ENCODE peak calls at places on chromosome 5, in four cellular contexts. C is CD14-positive monocyte, J is kidney, K is astrocyte of the spinal cord. E is an unnamed sample.

GRCh38 chr5:141135030-141135717 is at the start of gene PCDHB5:
- DNase-seq in C (no peak), J (no peak), K (peak), E (no peak)

GRCh38 chr5:23042231-23042630 is 189.1 kb upstream of the CDH12 start:
- DNase-seq in C (no peak), J (no peak), K (no peak), E (no peak)

GRCh38 chr5:107455111-107455544 is 215.6 kb downstream of the EFNA5 start:
- DNase-seq in C (no peak), J (no peak), K (peak), E (no peak)

GRCh38 chr5:148660346-148660660 is 6.0 kb upstream of the HTR4 start:
- DNase-seq in C (no peak), J (no peak), K (no peak), E (no peak)

GRCh38 chr5:13664377-13664776 is 280.1 kb downstream of the DNAH5 start:
- DNase-seq in C (no peak), J (no peak), K (peak), E (no peak)

GRCh38 chr5:128536861-128537305 is 1.2 kb downstream of the FBN2 start:
- DNase-seq in C (no peak), J (peak), K (no peak), E (peak)

GRCh38 chr5:177966839-177967167 is 29.2 kb downstream of the PROP1 start:
- DNase-seq in C (no peak), J (no peak), K (no peak), E (no peak)

GRCh38 chr5:132771559-132771998 is 5.5 kb downstream of the SEPTIN8 start:
- DNase-seq in C (no peak), J (no peak), K (peak), E (peak)

GRCh38 chr5:29162297-29162696 is 2031.2 kb upstream of the CDH6 start:
- DNase-seq in C (no peak), J (no peak), K (no peak), E (no peak)

GRCh38 chr5:72921886-72922285 is 34.0 kb upstream of the FCHO2 start:
- DNase-seq in C (no peak), J (no peak), K (no peak), E (no peak)

GRCh38 chr5:66655395-66656324 is 59.5 kb downstream of the MAST4 start:
- DNase-seq in C (no peak), J (no peak), K (peak), E (no peak)

GRCh38 chr5:108481355-108481931 is 99.5 kb upstream of the FBXL17 start:
- DNase-seq in C (no peak), J (no peak), K (peak), E (no peak)

GRCh38 chr5:166551384-166551783 is 1740.1 kb upstream of the WWC1 start:
- DNase-seq in C (no peak), J (no peak), K (no peak), E (no peak)

GRCh38 chr5:160339406-160340140 is 27.2 kb upstream of the CCNJL start:
- DNase-seq in C (no peak), J (no peak), K (no peak), E (no peak)

GRCh38 chr5:61139094-61139873 is 23.0 kb downstream of the SMIM15 start:
- DNase-seq in C (no peak), J (no peak), K (no peak), E (no peak)

GRCh38 chr5:55668356-55668755 is 43.8 kb downstream of the SLC38A9 start:
- DNase-seq in C (no peak), J (no peak), K (peak), E (no peak)

GRCh38 chr5:61790678-61791077 is 458.6 kb downstream of the ZSWIM6 start:
- DNase-seq in C (no peak), J (no peak), K (no peak), E (no peak)

GRCh38 chr5:72815580-72816296 is 723 bp upstream of the TNPO1 start:
- DNase-seq in C (no peak), J (no peak), K (peak), E (no peak)

GRCh38 chr5:88860501-88860900 is 22.5 kb downstream of the MEF2C start:
- DNase-seq in C (no peak), J (no peak), K (peak), E (no peak)

GRCh38 chr5:111142932-111143331 is 50.8 kb downstream of the WDR36 start:
- DNase-seq in C (no peak), J (no peak), K (no peak), E (no peak)

GRCh38 chr5:39452846-39453245 is 28.1 kb upstream of the DAB2 start:
- DNase-seq in C (no peak), J (no peak), K (peak), E (no peak)

GRCh38 chr5:24855485-24855884 is 210.7 kb upstream of the CDH10 start:
- DNase-seq in C (no peak), J (no peak), K (no peak), E (no peak)

GRCh38 chr5:158990979-158991378 is 108.7 kb downstream of the EBF1 start:
- DNase-seq in C (no peak), J (no peak), K (no peak), E (no peak)

GRCh38 chr5:171874210-171874609 is 88.6 kb downstream of the SMIM23 start:
- DNase-seq in C (no peak), J (no peak), K (peak), E (no peak)

GRCh38 chr5:160293901-160294561 is 18.3 kb downstream of the CCNJL start:
- DNase-seq in C (no peak), J (no peak), K (peak), E (no peak)

GRCh38 chr5:137336161-137336560 is 163.0 kb downstream of the SPOCK1 start:
- DNase-seq in C (no peak), J (no peak), K (no peak), E (no peak)

GRCh38 chr5:135740475-135740874 is 94.0 kb upstream of the SLC25A48 start:
- DNase-seq in C (no peak), J (no peak), K (no peak), E (no peak)

GRCh38 chr5:83321656-83322055 is 149.9 kb upstream of the VCAN start:
- DNase-seq in C (no peak), J (no peak), K (no peak), E (no peak)

GRCh38 chr5:4584982-4585381 is 555.1 kb upstream of the ADAMTS16 start:
- DNase-seq in C (no peak), J (no peak), K (peak), E (no peak)

DNA sequence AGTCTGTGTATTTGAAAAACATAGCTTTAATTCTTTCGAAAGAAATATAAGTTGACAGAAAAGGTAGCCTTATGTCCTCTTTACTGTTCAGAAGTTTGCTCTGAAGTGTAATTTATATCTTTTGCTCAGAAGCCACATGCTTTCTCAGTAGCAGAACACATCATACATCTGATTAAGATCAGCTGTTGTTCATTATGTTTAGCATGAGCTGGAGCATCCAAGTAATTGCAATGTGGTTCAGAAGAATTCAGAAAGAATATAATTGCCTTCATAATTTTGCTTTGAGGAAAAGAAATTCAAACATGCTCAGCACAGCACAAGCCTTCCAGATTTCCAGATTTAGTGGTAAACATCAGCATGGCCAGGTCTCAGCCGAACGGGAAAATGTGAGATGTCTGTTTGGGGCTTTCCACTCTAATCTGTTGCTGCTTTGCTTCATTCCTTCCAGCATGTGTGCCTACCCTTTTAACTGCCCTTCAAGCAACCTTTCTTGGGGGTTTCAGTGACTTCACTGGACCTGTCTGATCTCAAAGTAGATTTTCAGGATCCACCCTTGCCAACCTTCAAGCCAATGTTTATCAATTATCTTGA is 66.0 kb downstream of the ITGA1 start:
- DNase-seq in C (no peak), J (no peak), K (no peak), E (no peak)
- TF ChIP-seq CTCF in C (no peak), J (no peak), K (no peak), E (no peak)

DNA sequence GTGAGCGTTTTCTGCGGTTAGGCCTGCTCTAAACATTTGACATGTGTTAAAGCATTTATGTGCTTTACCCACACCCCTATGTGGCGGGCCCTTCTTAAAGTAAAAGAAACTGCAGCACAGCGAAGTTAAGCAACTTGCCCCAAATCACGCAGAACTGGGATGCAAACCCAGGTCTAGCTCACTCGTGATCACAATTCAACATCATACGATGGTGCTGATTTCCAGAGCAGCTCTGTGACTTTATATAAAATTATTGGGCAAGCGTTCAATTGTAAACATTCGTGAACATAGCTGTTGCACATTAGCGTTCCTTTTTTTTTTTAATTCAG is 718 bp downstream of the RFESD start:
- DNase-seq in C (no peak), J (no peak), K (no peak), E (no peak)
- TF ChIP-seq CTCF in C (no peak), J (no peak), K (no peak), E (no peak)

DNA sequence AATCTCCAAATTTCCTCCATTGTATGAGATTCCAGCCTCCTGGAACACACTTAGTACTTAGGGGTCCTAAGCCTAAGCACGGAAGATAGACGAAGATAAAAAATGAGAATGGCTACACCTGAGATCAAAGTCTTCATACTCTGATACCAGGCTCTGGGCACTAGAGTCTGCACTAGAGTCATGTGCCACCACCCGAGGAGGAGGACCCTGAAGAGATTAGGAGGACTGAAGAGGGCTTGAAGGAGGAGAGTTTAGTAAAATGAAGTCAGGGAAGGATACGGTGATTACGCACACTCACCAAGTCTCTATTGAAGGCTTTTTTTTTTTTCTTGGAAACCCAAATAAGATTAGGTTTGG is 573 bp upstream of the SPATA24 start:
- DNase-seq in C (no peak), J (no peak), K (no peak), E (no peak)
- TF ChIP-seq CTCF in C (no peak), J (no peak), K (no peak), E (no peak)

GRCh38 chr5:76701298-76701697 is 14.6 kb upstream of the F2R start:
- DNase-seq in C (no peak), J (no peak), K (peak), E (no peak)
- TF ChIP-seq CTCF in C (no peak), J (no peak), K (no peak), E (no peak)

GRCh38 chr5:77560677-77561263 is 68.7 kb upstream of the WDR41 start:
- DNase-seq in C (no peak), J (no peak), K (peak), E (no peak)
- TF ChIP-seq CTCF in C (peak), J (peak), K (peak), E (peak)

GRCh38 chr5:434443-435146 is 8.4 kb upstream of the EXOC3 start:
- DNase-seq in C (no peak), J (peak), K (no peak), E (peak)

GRCh38 chr5:435156-435790 is 7.7 kb upstream of the EXOC3 start:
- DNase-seq in C (no peak), J (peak), K (no peak), E (no peak)

GRCh38 chr5:437281-437771 is 5.7 kb upstream of the EXOC3 start:
- DNase-seq in C (no peak), J (peak), K (no peak), E (peak)

GRCh38 chr5:436641-436975 is 6.4 kb upstream of the EXOC3 start:
- DNase-seq in C (no peak), J (peak), K (no peak), E (no peak)

DNA sequence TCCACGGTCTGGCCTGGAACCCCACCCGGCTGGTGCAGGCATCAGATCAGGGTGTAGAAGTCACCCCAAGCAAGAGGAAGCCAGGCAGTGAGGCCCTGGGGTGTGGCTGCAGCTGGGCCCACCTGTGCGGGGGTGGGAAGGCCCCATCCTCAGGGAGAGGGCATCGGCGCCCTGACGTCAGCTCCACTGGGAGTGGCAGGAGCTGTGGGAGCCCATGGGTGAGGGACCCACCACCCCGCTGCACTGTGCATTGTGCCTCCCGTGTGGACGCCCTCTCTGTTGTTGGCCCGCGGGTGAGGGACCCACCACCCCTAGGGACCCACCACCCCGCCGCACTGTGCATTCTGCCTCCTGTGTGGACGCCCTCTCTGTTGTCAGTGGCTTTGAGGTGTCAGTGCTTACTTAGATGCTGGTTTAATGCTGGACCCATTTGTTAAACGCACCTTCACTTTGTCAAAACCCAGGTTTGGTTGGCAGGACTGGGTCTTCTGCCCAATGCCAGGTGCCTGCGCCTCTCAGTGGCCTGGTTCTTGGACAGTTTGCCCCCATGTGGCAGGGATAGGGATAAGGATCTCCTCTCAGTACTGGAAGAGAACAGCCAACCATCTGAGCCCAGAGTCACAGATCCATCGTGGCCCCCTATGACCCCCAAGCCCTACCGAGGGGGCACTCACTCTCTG is 6.9 kb upstream of the EXOC3 start:
- DNase-seq in C (peak), J (peak), K (no peak), E (no peak)
- TF ChIP-seq CTCF in C (no peak), J (peak), K (peak), E (peak)

E was measured in chondrocyte.